ENCODE peak calls at places on chromosome 22, in six cellular contexts. A, O, F, E, J and P are unnamed samples. For H3K27me3, the result is how much of the 10 kb centered on the place peaks cover.

GRCh38 chr22:19868773-19869471 is 14.2 kb upstream of the GNB1L start:
- DNase-seq in A (no peak), O (peak), F (peak), E (peak), J (no peak), P (no peak)

GRCh38 chr22:32536352-32536751 is 61.7 kb downstream of the FBXO7 start:
- DNase-seq in A (no peak), O (no peak), F (no peak), E (no peak), J (no peak), P (peak)

GRCh38 chr22:19823638-19824196 is 31.0 kb downstream of the GNB1L start:
- DNase-seq in A (no peak), O (peak), F (peak), E (no peak), J (no peak), P (no peak)

GRCh38 chr22:50201191-50202129 is 649 bp downstream of the SELENOO start:
- DNase-seq in A (no peak), O (peak), F (no peak), E (no peak), J (no peak), P (peak)

GRCh38 chr22:50568626-50569025 is 5.9 kb upstream of the SYCE3 start:
- DNase-seq in A (no peak), O (no peak), F (no peak), E (no peak), J (no peak), P (no peak)

GRCh38 chr22:30347255-30347892 is 9.3 kb downstream of the SF3A1 start:
- DNase-seq in A (no peak), O (no peak), F (no peak), E (no peak), J (no peak), P (no peak)

GRCh38 chr22:32335471-32335870 is 22.2 kb upstream of the RFPL3 start:
- DNase-seq in A (no peak), O (no peak), F (peak), E (no peak), J (no peak), P (no peak)

GRCh38 chr22:30245985-30246901 is at the start of gene LIF:
- DNase-seq in A (no peak), O (peak), F (no peak), E (no peak), J (no peak), P (no peak)

GRCh38 chr22:19873138-19873959 is 18.7 kb upstream of the GNB1L start:
- DNase-seq in A (no peak), O (no peak), F (peak), E (no peak), J (no peak), P (no peak)

GRCh38 chr22:17578129-17578754 is 14.9 kb downstream of the SLC25A18 start:
- DNase-seq in A (no peak), O (no peak), F (peak), E (peak), J (peak), P (no peak)

GRCh38 chr22:49693848-49694247 is 133.8 kb downstream of the BRD1 start:
- DNase-seq in A (no peak), O (no peak), F (peak), E (no peak), J (no peak), P (no peak)

GRCh38 chr22:31230871-31231621 is 18.9 kb downstream of the LIMK2 start:
- DNase-seq in A (no peak), O (peak), F (peak), E (no peak), J (peak), P (peak)

GRCh38 chr22:20624161-20624616 is 116.8 kb downstream of the MED15 start:
- DNase-seq in A (no peak), O (no peak), F (no peak), E (no peak), J (no peak), P (no peak)

GRCh38 chr22:27857441-27857840 is 55.9 kb upstream of the MN1 start:
- DNase-seq in A (no peak), O (no peak), F (no peak), E (no peak), J (peak), P (no peak)

GRCh38 chr22:48957311-48957986 is 870.2 kb downstream of the BRD1 start:
- DNase-seq in A (no peak), O (no peak), F (peak), E (no peak), J (no peak), P (no peak)

GRCh38 chr22:20009018-20009482 is 7.6 kb downstream of the ARVCF start:
- DNase-seq in A (no peak), O (no peak), F (no peak), E (no peak), J (no peak), P (no peak)

GRCh38 chr22:30947163-30947820 is 21.3 kb downstream of the MORC2 start:
- DNase-seq in A (peak), O (no peak), F (peak), E (peak), J (no peak), P (no peak)

GRCh38 chr22:17808688-17809403 is 34.6 kb upstream of the BID start:
- DNase-seq in A (no peak), O (no peak), F (no peak), E (no peak), J (peak), P (no peak)

GRCh38 chr22:17131686-17132085 is 10.5 kb upstream of the TMEM121B start:
- DNase-seq in A (no peak), O (no peak), F (no peak), E (no peak), J (no peak), P (peak)

GRCh38 chr22:28799834-28800307 is 498 bp downstream of the XBP1 start:
- DNase-seq in A (peak), O (peak), F (peak), E (peak), J (peak), P (peak)

GRCh38 chr22:22058649-22059475 is 76.3 kb upstream of the TOP3B start:
- DNase-seq in A (no peak), O (no peak), F (no peak), E (no peak), J (no peak), P (peak)

GRCh38 chr22:27378343-27378800 is 423.2 kb downstream of the MN1 start:
- DNase-seq in A (no peak), O (no peak), F (no peak), E (no peak), J (no peak), P (no peak)

GRCh38 chr22:31923166-31923565 is 21.2 kb upstream of the YWHAH start:
- DNase-seq in A (no peak), O (no peak), F (no peak), E (peak), J (peak), P (no peak)

GRCh38 chr22:49930128-49930527 is 11.7 kb downstream of the CRELD2 start:
- DNase-seq in A (no peak), O (no peak), F (no peak), E (no peak), J (no peak), P (no peak)

GRCh38 chr22:27245056-27245455 is 556.5 kb downstream of the MN1 start:
- DNase-seq in A (no peak), O (no peak), F (no peak), E (no peak), J (no peak), P (no peak)

GRCh38 chr22:27581688-27582087 is 219.9 kb downstream of the MN1 start:
- DNase-seq in A (no peak), O (no peak), F (no peak), E (peak), J (peak), P (no peak)

GRCh38 chr22:24282401-24282800 is 11.8 kb downstream of the SPECC1L start:
- DNase-seq in A (no peak), O (no peak), F (no peak), E (no peak), J (no peak), P (no peak)

GRCh38 chr22:28282346-28282745 is 363.3 kb upstream of the PITPNB start:
- DNase-seq in A (no peak), O (no peak), F (no peak), E (no peak), J (no peak), P (no peak)

GRCh38 chr22:27801616-27802388 is at the start of gene MN1:
- DNase-seq in A (peak), O (no peak), F (peak), E (peak), J (peak), P (no peak)

GRCh38 chr22:41909290-41910049 is 5.4 kb downstream of the SHISA8 start:
- DNase-seq in A (no peak), O (no peak), F (no peak), E (no peak), J (no peak), P (no peak)
- H3K27me3 ChIP-seq in A (under half), O (under half), F (under half), E (half or more), J (under half), P (under half)

GRCh38 chr22:44352378-44353062 is 39.8 kb upstream of the SHISAL1 start:
- DNase-seq in A (no peak), O (no peak), F (no peak), E (no peak), J (no peak), P (no peak)
- H3K27me3 ChIP-seq in A (under half), O (under half), F (under half), E (under half), J (under half), P (under half)

GRCh38 chr22:39197578-39197977 is 45.1 kb upstream of the CBX7 start:
- DNase-seq in A (no peak), O (no peak), F (no peak), E (no peak), J (no peak), P (no peak)
- H3K27me3 ChIP-seq in A (under half), O (under half), F (under half), E (under half), J (under half), P (under half)

GRCh38 chr22:25969901-25970300 is 199.4 kb upstream of the SEZ6L start:
- DNase-seq in A (no peak), O (no peak), F (no peak), E (no peak), J (no peak), P (no peak)

GRCh38 chr22:25962711-25963110 is 206.6 kb upstream of the SEZ6L start:
- DNase-seq in A (no peak), O (no peak), F (no peak), E (no peak), J (no peak), P (no peak)

GRCh38 chr22:25969286-25969685 is 200.0 kb upstream of the SEZ6L start:
- DNase-seq in A (no peak), O (no peak), F (no peak), E (no peak), J (no peak), P (no peak)

GRCh38 chr22:25965331-25965730 is 203.9 kb upstream of the SEZ6L start:
- DNase-seq in A (no peak), O (no peak), F (no peak), E (no peak), J (no peak), P (no peak)

GRCh38 chr22:25966448-25966913 is 202.8 kb upstream of the SEZ6L start:
- DNase-seq in A (no peak), O (peak), F (no peak), E (no peak), J (no peak), P (no peak)
- H3K27me3 ChIP-seq in A (under half), O (under half), F (under half), E (under half), J (under half), P (under half)

DNA sequence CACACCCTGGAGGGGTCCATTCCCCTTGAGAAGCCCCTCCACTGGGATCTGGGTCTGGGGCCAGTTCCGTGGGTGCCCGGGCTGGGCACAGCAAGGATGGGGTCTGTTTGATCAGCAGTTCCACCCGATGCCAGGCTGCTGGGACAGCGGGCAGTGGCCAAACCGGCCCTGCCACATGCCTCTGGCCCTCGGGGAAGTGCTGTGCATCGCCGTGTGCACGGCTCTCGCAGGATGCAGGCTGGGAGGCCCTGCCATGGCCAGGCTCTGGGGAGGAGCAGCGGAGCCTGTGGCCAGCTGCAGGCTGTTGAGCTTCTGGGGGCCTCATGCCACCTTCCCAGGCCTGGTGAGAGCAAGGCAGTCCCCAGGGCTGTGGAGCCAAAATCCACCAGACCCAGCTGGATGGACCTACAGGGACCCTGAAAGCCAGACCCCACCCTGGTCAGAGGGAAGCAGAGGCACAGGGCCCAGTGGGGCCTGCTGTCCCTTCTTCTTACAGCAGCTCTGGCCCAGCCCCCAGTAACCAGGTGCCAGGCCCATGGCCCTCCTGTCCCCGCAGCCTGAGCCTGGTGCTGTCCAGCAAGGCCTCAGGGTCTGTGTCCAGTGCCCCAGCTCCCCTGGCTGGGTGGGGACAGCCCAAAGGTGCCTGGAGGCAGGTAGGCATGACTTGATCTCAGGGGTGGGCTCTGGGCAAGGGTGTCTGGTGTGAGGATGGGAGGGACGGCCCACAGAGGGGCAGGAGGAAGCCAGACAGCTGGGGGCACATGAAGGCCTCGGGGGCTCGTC is 57.3 kb downstream of the WNT7B start:
- DNase-seq in A (no peak), O (no peak), F (no peak), E (no peak), J (no peak), P (no peak)
- H3K27me3 ChIP-seq in A (under half), O (under half), F (under half), E (under half), J (under half), P (under half)

GRCh38 chr22:39685336-39686177 is 115.0 kb downstream of the CACNA1I start:
- DNase-seq in A (no peak), O (no peak), F (no peak), E (no peak), J (no peak), P (no peak)
- H3K27me3 ChIP-seq in A (under half), O (under half), F (under half), E (half or more), J (under half), P (under half)

DNA sequence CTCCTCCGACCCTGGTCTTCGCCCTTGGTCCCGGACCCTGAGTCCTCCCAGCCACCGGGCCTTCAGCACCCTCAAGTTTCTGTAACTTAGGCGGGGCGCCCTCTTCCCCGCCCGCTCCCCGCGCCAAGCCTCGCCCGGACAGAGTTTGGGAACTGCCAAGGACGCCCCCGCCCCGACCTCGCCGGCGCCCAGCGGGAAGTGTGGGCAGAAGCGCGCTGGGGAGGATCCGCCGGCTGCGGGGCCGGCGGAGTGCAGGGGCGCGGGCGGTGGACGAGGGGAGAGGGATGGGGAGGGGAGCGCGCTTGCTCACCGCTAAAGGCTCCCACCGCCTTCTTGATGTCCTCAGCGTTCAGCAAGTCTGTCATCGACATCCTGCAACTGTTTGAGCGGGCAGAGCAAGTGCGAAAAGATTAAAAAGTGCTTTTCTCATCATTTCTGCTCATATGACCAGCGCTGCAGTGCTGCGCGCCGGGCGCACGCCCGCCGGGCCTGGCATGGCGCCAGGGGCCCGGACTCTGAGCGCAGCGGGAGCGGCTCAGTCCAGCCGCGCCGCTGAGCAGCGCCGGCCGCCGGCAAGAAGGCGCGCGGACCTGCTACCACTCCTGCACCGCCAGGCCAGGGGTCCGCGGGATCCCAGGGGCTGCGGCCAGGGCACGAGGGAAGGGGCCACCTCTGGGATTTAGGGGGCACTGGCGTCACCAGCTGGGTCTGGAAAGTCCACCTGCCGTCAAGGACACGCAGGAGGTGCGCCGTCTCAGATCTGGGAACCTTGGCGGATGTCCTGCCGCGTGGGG is at the start of gene PVALB:
- DNase-seq in A (no peak), O (no peak), F (no peak), E (peak), J (no peak), P (no peak)
- H3K27me3 ChIP-seq in A (under half), O (half or more), F (under half), E (half or more), J (half or more), P (under half)

DNA sequence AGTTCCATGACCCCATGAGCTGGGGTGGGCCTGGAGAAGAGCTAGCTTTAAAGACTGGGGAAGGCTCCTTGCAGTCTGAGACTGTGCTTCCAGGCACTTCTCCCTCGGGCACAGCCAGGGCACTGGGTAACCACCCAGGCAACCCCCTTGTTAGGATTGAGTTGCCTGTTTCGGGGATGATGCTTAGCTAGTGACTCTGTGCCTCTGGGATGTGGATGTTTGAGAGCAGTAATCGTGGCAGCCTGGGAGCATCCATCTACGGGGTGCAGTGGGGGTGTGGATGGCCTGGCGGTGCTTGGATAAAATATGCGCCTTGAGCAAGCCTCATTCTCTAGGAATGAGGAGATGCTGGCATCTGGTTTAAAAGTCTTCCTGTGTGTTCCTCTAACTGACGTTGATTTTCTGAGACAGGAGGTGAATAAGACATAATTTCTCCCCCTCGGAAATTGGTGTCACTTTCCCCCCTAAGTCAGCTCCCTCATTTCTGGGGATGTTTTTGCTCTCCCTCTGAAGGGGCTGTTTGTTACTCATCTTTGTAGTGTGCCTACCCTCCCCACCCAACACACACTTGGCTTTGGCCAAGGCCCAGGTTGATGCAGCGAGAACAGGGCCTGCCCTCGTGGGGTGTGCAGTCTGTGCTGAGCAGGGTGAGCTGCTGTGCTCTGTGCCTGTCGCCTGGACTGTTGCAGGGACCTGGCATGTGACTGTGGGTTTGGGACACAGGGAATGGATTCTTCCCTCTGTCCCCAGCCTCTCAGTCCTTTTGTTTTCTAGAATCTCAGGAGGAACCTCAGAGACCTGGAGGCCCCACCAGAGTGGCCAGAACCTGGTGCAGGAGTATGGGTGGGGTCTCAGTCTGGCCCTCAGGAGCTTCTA is 2.0 kb downstream of the GNAZ start:
- DNase-seq in A (no peak), O (no peak), F (no peak), E (peak), J (no peak), P (no peak)
- H3K27me3 ChIP-seq in A (under half), O (under half), F (under half), E (under half), J (under half), P (under half)